ENCODE peak calls at places on chromosome 19, in ten cellular contexts. L, W, C, A, R, G, H, I, V and Y are unnamed samples.

GRCh38 chr19:14661372-14661924 is 13.2 kb downstream of the ADGRE3 start:
- DNase-seq in G (no peak), V (no peak), W (no peak), L (no peak), C (no peak), A (no peak), H (no peak), I (no peak), R (no peak), Y (no peak)

GRCh38 chr19:23055946-23056345 is 53.0 kb upstream of the ZNF728 start:
- DNase-seq in L (no peak), W (no peak), V (no peak), G (no peak), H (no peak), C (no peak), I (no peak), A (no peak), R (no peak), Y (no peak)

GRCh38 chr19:13033819-13034611 is 38.7 kb downstream of the NFIX start:
- DNase-seq in G (peak), L (peak), R (peak), A (peak), W (peak), C (peak), V (peak), I (peak), H (peak), Y (no peak)

GRCh38 chr19:38837656-38838121 is 6.1 kb upstream of the ECH1 start:
- DNase-seq in I (no peak), R (no peak), A (no peak), V (peak), L (peak), H (no peak), W (peak), C (no peak), G (no peak), Y (no peak)

GRCh38 chr19:45413497-45413896 is 7.1 kb downstream of the POLR1G start:
- DNase-seq in R (no peak), A (no peak), G (no peak), W (no peak), H (no peak), C (no peak), V (no peak), I (no peak), L (no peak), Y (no peak)

GRCh38 chr19:46602392-46603194 is 1.5 kb downstream of the CALM3 start:
- DNase-seq in W (peak), G (peak), H (peak), R (no peak), A (peak), L (no peak), I (no peak), C (peak), V (no peak), Y (no peak)

GRCh38 chr19:29547361-29547960 is 21.7 kb downstream of the VSTM2B start:
- DNase-seq in I (no peak), A (no peak), V (no peak), R (no peak), W (no peak), C (no peak), L (no peak), H (no peak), G (no peak), Y (no peak)

GRCh38 chr19:20388826-20389225 is 176.8 kb downstream of the ZNF737 start:
- DNase-seq in I (no peak), V (no peak), W (no peak), A (no peak), G (no peak), R (no peak), L (no peak), H (no peak), C (no peak), Y (no peak)

GRCh38 chr19:38037151-38037611 is 130.2 kb downstream of the SIPA1L3 start:
- DNase-seq in C (no peak), G (no peak), V (no peak), W (no peak), A (no peak), R (no peak), I (no peak), L (no peak), H (no peak), Y (no peak)

GRCh38 chr19:5124111-5124855 is 155.4 kb downstream of the KDM4B start:
- DNase-seq in I (no peak), G (no peak), L (no peak), V (no peak), W (no peak), H (no peak), R (no peak), A (no peak), C (no peak), Y (no peak)

GRCh38 chr19:53906211-53907192 is 2.6 kb upstream of the CACNG7 start:
- DNase-seq in H (peak), W (peak), L (no peak), G (peak), V (no peak), I (peak), A (peak), C (peak), R (peak), Y (peak)

GRCh38 chr19:55114566-55115145 is 2.8 kb downstream of the PPP1R12C start:
- DNase-seq in W (no peak), L (no peak), V (no peak), A (no peak), C (no peak), R (no peak), G (no peak), H (no peak), I (no peak), Y (no peak)

GRCh38 chr19:5150902-5151741 is 182.2 kb downstream of the KDM4B start:
- DNase-seq in C (peak), H (no peak), V (no peak), A (no peak), L (no peak), I (no peak), R (no peak), W (no peak), G (no peak), Y (no peak)

GRCh38 chr19:38734426-38735256 is 9.6 kb downstream of the CAPN12 start:
- DNase-seq in A (no peak), I (peak), R (no peak), V (peak), C (peak), L (no peak), G (peak), W (peak), H (peak), Y (no peak)

GRCh38 chr19:49506575-49507105 is 5.8 kb upstream of the FCGRT start:
- DNase-seq in R (peak), G (peak), I (peak), A (peak), V (peak), W (peak), L (no peak), H (peak), C (peak), Y (no peak)

GRCh38 chr19:14528419-14529253 is 758 bp upstream of the TECR start:
- DNase-seq in R (no peak), L (no peak), A (no peak), V (no peak), G (no peak), H (peak), I (no peak), W (no peak), C (no peak), Y (no peak)

GRCh38 chr19:50803633-50804419 is 13.6 kb downstream of the ACP4 start:
- DNase-seq in R (no peak), C (no peak), H (no peak), W (peak), V (no peak), I (peak), G (no peak), A (peak), L (no peak), Y (no peak)

GRCh38 chr19:4781851-4782250 is 9.7 kb upstream of the FEM1A start:
- DNase-seq in V (no peak), I (no peak), R (no peak), A (no peak), W (peak), H (no peak), C (no peak), L (no peak), G (no peak), Y (no peak)

GRCh38 chr19:17998827-17999150 is 9.2 kb upstream of the ARRDC2 start:
- DNase-seq in C (no peak), R (no peak), V (no peak), L (no peak), W (no peak), I (no peak), A (no peak), G (no peak), H (no peak), Y (no peak)

GRCh38 chr19:52221031-52221430 is 31.2 kb downstream of the PPP2R1A start:
- DNase-seq in H (peak), R (no peak), G (no peak), V (no peak), A (no peak), L (no peak), C (no peak), I (no peak), W (no peak), Y (no peak)

GRCh38 chr19:5625641-5626040 is 2.8 kb downstream of the SAFB start:
- DNase-seq in I (no peak), G (no peak), A (no peak), V (no peak), W (no peak), R (no peak), C (no peak), H (peak), L (no peak), Y (no peak)

GRCh38 chr19:44192127-44192526 is 20.2 kb upstream of the ZNF227 start:
- DNase-seq in A (no peak), C (no peak), R (no peak), H (no peak), L (no peak), V (no peak), I (no peak), W (no peak), G (no peak), Y (no peak)

GRCh38 chr19:50896591-50897190 is 14.5 kb downstream of the KLK4 start:
- DNase-seq in L (peak), W (peak), A (no peak), I (peak), G (peak), R (no peak), V (peak), H (peak), C (peak), Y (no peak)

GRCh38 chr19:41735071-41735623 is 20.2 kb upstream of the CEACAM6 start:
- DNase-seq in C (no peak), G (no peak), R (no peak), L (no peak), A (no peak), I (no peak), W (no peak), H (no peak), V (no peak), Y (no peak)

GRCh38 chr19:49614096-49614857 is 23.3 kb downstream of the PRR12 start:
- DNase-seq in W (peak), G (peak), I (peak), C (no peak), L (peak), H (no peak), R (no peak), V (peak), A (no peak), Y (no peak)

GRCh38 chr19:7729831-7730285 is 2.1 kb downstream of the CLEC4G start:
- DNase-seq in L (no peak), R (no peak), W (no peak), G (no peak), V (no peak), I (no peak), C (peak), H (no peak), A (peak), Y (peak)

GRCh38 chr19:40403262-40403984 is 9.8 kb downstream of the PRX start:
- DNase-seq in A (peak), I (peak), H (peak), G (peak), C (peak), R (peak), L (peak), W (peak), V (peak), Y (peak)

GRCh38 chr19:7789447-7789846 is 26.4 kb downstream of the CLEC4M start:
- DNase-seq in V (no peak), R (no peak), H (no peak), I (no peak), G (peak), A (peak), W (no peak), C (peak), L (no peak), Y (no peak)

GRCh38 chr19:47376589-47377144 is 27.6 kb downstream of the DHX34 start:
- DNase-seq in H (no peak), R (no peak), W (no peak), L (no peak), V (no peak), I (no peak), G (no peak), C (no peak), A (no peak), Y (no peak)

GRCh38 chr19:39110263-39110967 is 15.2 kb upstream of the PAK4 start:
- DNase-seq in H (peak), V (peak), R (peak), G (peak), A (peak), L (no peak), C (peak), I (peak), W (peak), Y (no peak)

GRCh38 chr19:990746-991145 is 6.6 kb downstream of the WDR18 start:
- DNase-seq in G (no peak), H (no peak), V (no peak), L (no peak), W (no peak), I (no peak), C (no peak), A (no peak), R (no peak), Y (no peak)